ENCODE peak calls at places on chromosomes 12 and 14, in four cellular contexts. R is DND-41, O is endodermal cell, B is AG09309. Z is an unnamed sample.

GRCh38 chr14:30521899-30522736 is 36.8 kb upstream of the G2E3 start:
- DNase-seq in O (no peak), B (no peak), R (no peak), Z (peak)

GRCh38 chr12:16012086-16012485 is 101.0 kb downstream of the DERA start:
- DNase-seq in O (no peak), B (peak), R (no peak), Z (no peak)

GRCh38 chr12:118035194-118036041 is 18.9 kb downstream of the RFC5 start:
- DNase-seq in R (no peak), B (no peak), O (peak), Z (no peak)

GRCh38 chr14:100679707-100680438 is 46.8 kb upstream of the DLK1 start:
- DNase-seq in B (peak), R (no peak), O (no peak), Z (peak)

GRCh38 chr12:78018146-78018910 is 187.6 kb downstream of the NAV3 start:
- DNase-seq in B (no peak), R (no peak), O (no peak), Z (no peak)

GRCh38 chr14:24332094-24332983 is 2.5 kb downstream of the ADCY4 start:
- DNase-seq in O (peak), R (peak), B (no peak), Z (no peak)

GRCh38 chr12:109523071-109523470 is 45.6 kb downstream of the UBE3B start:
- DNase-seq in B (no peak), R (no peak), O (peak), Z (no peak)

GRCh38 chr14:92884410-92884809 is 38.5 kb upstream of the CHGA start:
- DNase-seq in B (no peak), O (no peak), R (no peak), Z (no peak)

GRCh38 chr12:40104461-40105264 is 1.2 kb downstream of the SLC2A13 start:
- DNase-seq in O (no peak), B (no peak), R (no peak), Z (no peak)

GRCh38 chr12:107450541-107450940 is 235.1 kb upstream of the PWP1 start:
- DNase-seq in O (no peak), B (no peak), R (no peak), Z (no peak)

GRCh38 chr12:105382771-105383632 is 52.5 kb downstream of the C12orf75 start:
- DNase-seq in R (peak), O (peak), B (peak), Z (no peak)

GRCh38 chr12:72036393-72036792 is 97.7 kb downstream of the TPH2 start:
- DNase-seq in B (no peak), R (no peak), O (no peak), Z (no peak)

GRCh38 chr12:82015623-82016347 is 256.6 kb upstream of the PPFIA2 start:
- DNase-seq in R (no peak), B (no peak), O (no peak), Z (no peak)

GRCh38 chr12:55970775-55971174 is 3.1 kb upstream of the RAB5B start:
- DNase-seq in O (no peak), R (no peak), B (no peak), Z (peak)

GRCh38 chr12:74293689-74294131 is 243.9 kb upstream of the ATXN7L3B start:
- DNase-seq in B (no peak), R (no peak), O (peak), Z (no peak)

GRCh38 chr12:3670083-3670620 is 82.8 kb downstream of the CRACR2A start:
- DNase-seq in B (no peak), R (no peak), O (no peak), Z (no peak)

GRCh38 chr14:95961481-95961880 is 77.7 kb upstream of the C14orf132 start:
- DNase-seq in B (no peak), O (no peak), R (no peak), Z (no peak)

GRCh38 chr14:38880643-38881567 is 222.1 kb downstream of the SEC23A start:
- DNase-seq in B (no peak), O (no peak), R (no peak), Z (no peak)

GRCh38 chr12:10540776-10541205 is 35.1 kb downstream of the EIF2S3B start:
- DNase-seq in R (no peak), B (no peak), O (no peak), Z (peak)

GRCh38 chr12:53536962-53537361 is 29.7 kb upstream of the NPFF start:
- DNase-seq in O (no peak), R (no peak), B (no peak), Z (no peak)

GRCh38 chr14:59154383-59154782 is 34.1 kb upstream of the DAAM1 start:
- DNase-seq in O (no peak), B (no peak), R (no peak), Z (no peak)

GRCh38 chr14:49306152-49306751 is 279.9 kb downstream of the RPS29 start:
- DNase-seq in B (no peak), R (no peak), O (no peak), Z (no peak)

GRCh38 chr12:8906781-8907180 is 7.5 kb upstream of the PHC1 start:
- DNase-seq in R (no peak), O (peak), B (no peak), Z (no peak)

GRCh38 chr14:92190768-92191167 is 69.0 kb downstream of the CPSF2 start:
- DNase-seq in O (no peak), R (no peak), B (no peak), Z (no peak)

GRCh38 chr14:104519721-104520120 is 59.8 kb upstream of the C14orf180 start:
- DNase-seq in O (peak), R (no peak), B (no peak), Z (no peak)

GRCh38 chr14:105414456-105415371 is 4.9 kb upstream of the MTA1 start:
- DNase-seq in B (no peak), O (peak), R (peak), Z (peak)

GRCh38 chr14:55556929-55557623 is 22.9 kb upstream of the KTN1 start:
- DNase-seq in B (peak), R (no peak), O (no peak), Z (peak)

GRCh38 chr14:100818221-100818699 is 7.7 kb upstream of the MEG3 start:
- DNase-seq in R (no peak), O (peak), B (no peak), Z (no peak)

GRCh38 chr12:90922068-90922743 is 32.8 kb downstream of the CCER1 start:
- DNase-seq in B (peak), R (no peak), O (no peak), Z (no peak)

GRCh38 chr14:100773331-100774163 is 46.9 kb downstream of the DLK1 start:
- DNase-seq in O (peak), R (no peak), B (no peak), Z (no peak)

GRCh38 chr14:103500148-103500990 is 22.3 kb downstream of the CKB start:
- DNase-seq in O (peak), B (peak), R (peak), Z (no peak)

GRCh38 chr14:103109789-103110415 is 13.4 kb upstream of the TNFAIP2 start:
- DNase-seq in O (peak), R (no peak), B (no peak), Z (peak)

GRCh38 chr14:45251912-45252311 is 1.1 kb downstream of the MIS18BP1 start:
- DNase-seq in B (no peak), O (no peak), R (no peak), Z (no peak)

GRCh38 chr14:58605465-58605864 is 32.3 kb upstream of the DACT1 start:
- DNase-seq in O (no peak), B (no peak), R (no peak), Z (no peak)

GRCh38 chr12:104263580-104264358 is 39.8 kb upstream of the EID3 start:
- DNase-seq in B (peak), O (no peak), R (no peak), Z (no peak)

GRCh38 chr12:3077572-3078081 is 448 bp downstream of the TSPAN9 start:
- DNase-seq in B (no peak), R (no peak), O (peak), Z (no peak)

GRCh38 chr12:138898-139534 is 72.4 kb downstream of the IQSEC3 start:
- DNase-seq in O (peak), B (no peak), R (no peak), Z (peak)

GRCh38 chr12:107349008-107349747 is 255.8 kb upstream of the CRY1 start:
- DNase-seq in B (peak), R (no peak), O (peak), Z (peak)

DNA sequence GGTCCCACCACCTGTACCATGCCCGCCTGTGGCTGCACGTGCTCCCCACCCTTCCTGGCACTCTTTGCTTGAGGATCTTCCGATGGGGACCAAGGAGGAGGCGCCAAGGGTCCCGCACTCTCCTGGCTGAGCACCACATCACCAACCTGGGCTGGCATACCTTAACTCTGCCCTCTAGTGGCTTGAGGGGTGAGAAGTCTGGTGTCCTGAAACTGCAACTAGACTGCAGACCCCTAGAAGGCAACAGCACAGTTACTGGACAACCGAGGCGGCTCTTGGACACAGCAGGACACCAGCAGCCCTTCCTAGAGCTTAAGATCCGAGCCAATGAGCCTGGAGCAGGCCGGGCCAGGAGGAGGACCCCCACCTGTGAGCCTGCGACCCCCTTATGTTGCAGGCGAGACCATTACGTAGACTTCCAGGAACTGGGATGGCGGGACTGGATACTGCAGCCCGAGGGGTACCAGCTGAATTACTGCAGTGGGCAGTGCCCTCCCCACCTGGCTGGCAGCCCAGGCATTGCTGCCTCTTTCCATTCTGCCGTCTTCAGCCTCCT is 1.1 kb downstream of the INHBE start:
- DNase-seq in B (no peak), R (peak), O (peak), Z (no peak)
- H3K4me3 ChIP-seq in B (peak), R (no peak), O (no peak), Z (peak)

DNA sequence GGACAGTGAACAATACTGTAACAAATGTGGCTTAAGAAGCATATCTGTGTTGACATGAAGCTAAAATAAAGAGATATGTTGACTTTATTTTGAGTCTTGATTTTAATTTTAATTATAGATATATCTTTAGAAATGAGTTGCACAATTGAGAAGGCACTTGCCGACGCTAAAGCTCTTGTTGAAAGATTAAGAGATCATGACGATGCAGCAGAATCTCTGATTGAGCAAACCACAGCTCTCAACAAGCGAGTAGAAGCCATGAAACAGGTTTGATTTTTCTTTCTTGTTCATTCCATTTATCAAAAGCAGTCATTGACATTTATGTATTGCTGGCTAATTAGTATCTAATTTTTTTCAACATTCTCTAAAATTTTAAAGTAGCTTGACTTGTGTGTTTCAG is 15.8 kb downstream of the FGFR1OP2 start:
- DNase-seq in B (no peak), O (no peak), R (no peak), Z (no peak)
- H3K4me3 ChIP-seq in B (no peak), O (no peak), R (no peak), Z (no peak)

DNA sequence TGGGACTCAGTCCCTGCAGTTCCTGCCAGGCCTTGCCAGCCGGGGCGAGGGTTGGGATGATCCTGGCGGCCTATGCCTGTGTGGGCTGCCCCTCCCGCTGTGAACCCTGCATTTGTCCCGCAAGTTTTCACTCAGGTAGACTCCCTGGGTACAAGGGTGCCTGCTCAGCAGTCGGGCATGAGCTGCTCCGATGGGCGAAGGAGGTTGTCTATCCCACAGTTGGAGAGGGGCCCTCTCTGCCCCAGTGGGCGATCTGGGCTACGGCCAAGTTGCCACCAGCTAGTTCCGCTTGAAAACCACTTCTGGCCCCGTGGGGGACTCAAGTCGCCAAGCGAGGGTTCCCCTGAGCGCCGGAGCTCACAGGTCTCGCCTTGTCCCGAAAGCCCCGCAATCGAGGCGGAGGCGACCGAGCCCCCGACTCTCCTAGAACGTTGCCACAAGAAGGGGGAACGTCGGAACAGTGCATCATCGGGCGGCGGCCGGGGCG is 368 bp upstream of the TPI1 start:
- DNase-seq in B (no peak), O (no peak), R (no peak), Z (no peak)
- H3K4me3 ChIP-seq in B (peak), O (peak), R (peak), Z (peak)

DNA sequence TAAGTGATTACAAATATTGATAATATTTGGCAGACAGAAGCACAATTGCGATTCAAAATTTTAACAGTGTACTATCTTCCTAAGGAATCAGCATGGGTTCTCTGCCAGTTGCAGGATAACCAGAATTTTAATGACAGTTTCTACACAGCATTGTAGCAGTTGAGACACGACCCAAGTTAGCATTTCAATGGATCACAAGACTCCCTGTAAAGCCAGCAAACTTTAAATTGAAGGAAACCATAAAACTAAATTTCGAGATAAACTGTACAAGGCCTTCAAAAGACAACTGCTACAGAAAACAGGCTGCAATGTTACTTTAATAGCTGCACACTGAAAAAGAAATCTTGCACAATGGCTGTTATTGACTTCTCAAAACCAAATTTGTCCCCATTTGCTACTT is 154.9 kb downstream of the MED13L start:
- DNase-seq in R (no peak), O (no peak), B (no peak), Z (no peak)
- H3K4me3 ChIP-seq in R (no peak), O (no peak), B (no peak), Z (no peak)

GRCh38 chr14:23181946-23182345 is 1.5 kb downstream of the SLC7A8 start:
- DNase-seq in B (no peak), O (peak), R (no peak), Z (no peak)
- H3K4me3 ChIP-seq in B (no peak), O (peak), R (no peak), Z (no peak)